ENCODE peak calls at places on chromosomes 5 and 9, in five cellular contexts. One of them, this sample, is unnamed.

GRCh38 chr5:32461441-32462120 is 17.0 kb upstream of the ZFR start:
- DNase-seq in amygdala: no peak
- DNase-seq in naive thymus-derived CD8-positive, alpha-beta T cell: no peak
- DNase-seq in AG09319: no peak
- DNase-seq in A549: no peak
- DNase-seq in this sample: no peak

GRCh38 chr5:65055938-65056337 is 287.2 kb downstream of the CWC27 start:
- DNase-seq in amygdala: no peak
- DNase-seq in AG09319: no peak
- DNase-seq in naive thymus-derived CD8-positive, alpha-beta T cell: no peak
- DNase-seq in A549: no peak
- DNase-seq in this sample: no peak

GRCh38 chr9:16321461-16322119 is 548.9 kb downstream of the BNC2 start:
- DNase-seq in AG09319: no peak
- DNase-seq in naive thymus-derived CD8-positive, alpha-beta T cell: no peak
- DNase-seq in amygdala: no peak
- DNase-seq in A549: no peak
- DNase-seq in this sample: no peak

GRCh38 chr5:68331202-68332108 is 115.9 kb downstream of the PIK3R1 start:
- DNase-seq in AG09319: no peak
- DNase-seq in A549: no peak
- DNase-seq in naive thymus-derived CD8-positive, alpha-beta T cell: no peak
- DNase-seq in amygdala: no peak
- DNase-seq in this sample: no peak

GRCh38 chr5:175340180-175340579 is 103.8 kb downstream of the DRD1 start:
- DNase-seq in amygdala: no peak
- DNase-seq in naive thymus-derived CD8-positive, alpha-beta T cell: no peak
- DNase-seq in AG09319: no peak
- DNase-seq in A549: no peak
- DNase-seq in this sample: no peak

GRCh38 chr9:111463036-111463435 is 21.1 kb downstream of the ECPAS start:
- DNase-seq in amygdala: no peak
- DNase-seq in A549: no peak
- DNase-seq in AG09319: no peak
- DNase-seq in naive thymus-derived CD8-positive, alpha-beta T cell: no peak
- DNase-seq in this sample: no peak

GRCh38 chr5:42374722-42375273 is 48.4 kb upstream of the GHR start:
- DNase-seq in A549: no peak
- DNase-seq in naive thymus-derived CD8-positive, alpha-beta T cell: no peak
- DNase-seq in AG09319: no peak
- DNase-seq in amygdala: no peak
- DNase-seq in this sample: no peak

GRCh38 chr9:94713446-94714185 is 12.9 kb upstream of the AOPEP start:
- DNase-seq in AG09319: no peak
- DNase-seq in naive thymus-derived CD8-positive, alpha-beta T cell: no peak
- DNase-seq in amygdala: no peak
- DNase-seq in A549: no peak
- DNase-seq in this sample: no peak

GRCh38 chr9:122200960-122201635 is 27.7 kb downstream of the LHX6 start:
- DNase-seq in AG09319: no peak
- DNase-seq in amygdala: no peak
- DNase-seq in naive thymus-derived CD8-positive, alpha-beta T cell: no peak
- DNase-seq in A549: no peak
- DNase-seq in this sample: no peak

GRCh38 chr5:105565531-105565930 is 2002.9 kb upstream of the NUDT12 start:
- DNase-seq in A549: no peak
- DNase-seq in amygdala: no peak
- DNase-seq in AG09319: no peak
- DNase-seq in naive thymus-derived CD8-positive, alpha-beta T cell: no peak
- DNase-seq in this sample: no peak

GRCh38 chr9:27065288-27065687 is 43.7 kb upstream of the TEK start:
- DNase-seq in naive thymus-derived CD8-positive, alpha-beta T cell: no peak
- DNase-seq in A549: no peak
- DNase-seq in AG09319: no peak
- DNase-seq in amygdala: no peak
- DNase-seq in this sample: no peak

GRCh38 chr9:130949188-130950038 is 10.4 kb upstream of the FIBCD1 start:
- DNase-seq in amygdala: no peak
- DNase-seq in naive thymus-derived CD8-positive, alpha-beta T cell: no peak
- DNase-seq in AG09319: no peak
- DNase-seq in A549: no peak
- DNase-seq in this sample: no peak

GRCh38 chr5:67050125-67050524 is 146.5 kb downstream of the CD180 start:
- DNase-seq in amygdala: no peak
- DNase-seq in naive thymus-derived CD8-positive, alpha-beta T cell: no peak
- DNase-seq in A549: no peak
- DNase-seq in AG09319: no peak
- DNase-seq in this sample: no peak

GRCh38 chr9:99485461-99485860 is 263.4 kb downstream of the SEC61B start:
- DNase-seq in amygdala: no peak
- DNase-seq in AG09319: no peak
- DNase-seq in naive thymus-derived CD8-positive, alpha-beta T cell: no peak
- DNase-seq in A549: no peak
- DNase-seq in this sample: no peak

GRCh38 chr5:35470866-35471265 is 146.8 kb upstream of the SPEF2 start:
- DNase-seq in AG09319: no peak
- DNase-seq in naive thymus-derived CD8-positive, alpha-beta T cell: no peak
- DNase-seq in A549: no peak
- DNase-seq in amygdala: no peak
- DNase-seq in this sample: no peak

GRCh38 chr9:21465859-21466518 is 16.1 kb downstream of the IFNE start:
- DNase-seq in AG09319: peak; percentile 38
- DNase-seq in naive thymus-derived CD8-positive, alpha-beta T cell: peak; percentile 6
- DNase-seq in amygdala: no peak
- DNase-seq in A549: peak; percentile 56
- DNase-seq in this sample: no peak

This sample was measured in B cell.